ENCODE peak calls at places on chromosomes 2 and 18, in four cellular contexts. M is HepG2, A is GM12878, E is SK-N-SH. I is an unnamed sample.

GRCh38 chr2:69683170-69683971 is 39.8 kb upstream of the AAK1 start:
- DNase-seq in M (peak), A (no peak), E (peak), I (peak)

GRCh38 chr2:150472122-150472899 is 15.2 kb downstream of the RND3 start:
- DNase-seq in M (no peak), A (no peak), E (no peak), I (no peak)

GRCh38 chr18:61448316-61448715 is 115.1 kb downstream of the CDH20 start:
- DNase-seq in M (no peak), A (no peak), E (no peak), I (no peak)

GRCh38 chr2:40118622-40119021 is 333.3 kb downstream of the SLC8A1 start:
- DNase-seq in M (no peak), A (no peak), E (no peak), I (no peak)

GRCh38 chr2:145043399-145043834 is 523.5 kb upstream of the ZEB2 start:
- DNase-seq in M (no peak), A (no peak), E (peak), I (no peak)

GRCh38 chr2:102070058-102070642 is 72.4 kb upstream of the IL1R1 start:
- DNase-seq in M (peak), A (no peak), E (no peak), I (peak)

GRCh38 chr2:203586696-203587095 is 51.6 kb upstream of the RAPH1 start:
- DNase-seq in M (no peak), A (no peak), E (no peak), I (no peak)

GRCh38 chr18:26386002-26386401 is 159.8 kb downstream of the TAF4B start:
- DNase-seq in M (peak), A (no peak), E (no peak), I (no peak)

GRCh38 chr2:241125626-241126025 is 23.5 kb upstream of the MTERF4 start:
- DNase-seq in M (no peak), A (no peak), E (no peak), I (no peak)

GRCh38 chr2:64455545-64455944 is 1.6 kb downstream of the LGALSL start:
- DNase-seq in M (peak), A (no peak), E (peak), I (no peak)

GRCh38 chr2:39373403-39373802 is 63.7 kb downstream of the MAP4K3 start:
- DNase-seq in M (no peak), A (no peak), E (no peak), I (no peak)

GRCh38 chr2:227595797-227596196 is 2.9 kb upstream of the SCYGR2 start:
- DNase-seq in M (no peak), A (no peak), E (no peak), I (no peak)

GRCh38 chr18:13246121-13246520 is 27.6 kb downstream of the LDLRAD4 start:
- DNase-seq in M (no peak), A (no peak), E (no peak), I (no peak)

GRCh38 chr18:75223687-75224347 is 13.2 kb downstream of the TSHZ1 start:
- DNase-seq in M (peak), A (no peak), E (no peak), I (no peak)

GRCh38 chr2:76763276-76763675 is 758.9 kb downstream of the LRRTM4 start:
- DNase-seq in M (no peak), A (no peak), E (no peak), I (no peak)

GRCh38 chr2:224408676-224409075 is 6.8 kb upstream of the FAM124B start:
- DNase-seq in M (no peak), A (no peak), E (no peak), I (no peak)
- TF ChIP-seq MAX in M (no peak), A (no peak), E (no peak), I (no peak)

GRCh38 chr2:134736167-134736885 is 17.5 kb upstream of the TMEM163 start:
- DNase-seq in M (no peak), A (no peak), E (no peak), I (no peak)
- TF ChIP-seq NFIC in M (no peak), A (no peak), E (no peak), I (no peak)

DNA sequence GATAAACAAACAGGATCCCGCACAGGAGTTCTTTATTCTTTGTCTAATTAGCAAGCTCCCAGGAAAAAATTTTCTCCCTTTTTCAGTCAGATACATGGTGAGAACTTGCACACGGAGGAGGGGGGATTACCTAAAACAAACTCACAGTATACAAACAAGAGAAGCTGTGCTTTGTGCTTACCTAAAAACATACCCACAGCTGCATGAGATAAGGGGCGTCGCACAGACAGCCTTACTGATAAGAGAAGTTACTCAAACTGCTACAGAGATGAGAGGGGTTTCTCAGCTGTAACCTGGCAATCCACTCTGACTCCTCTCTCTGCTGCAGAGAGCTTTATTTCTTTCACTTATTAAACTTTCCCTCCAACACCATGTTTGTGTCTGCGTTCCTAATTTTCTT is 32.9 kb upstream of the ST3GAL5 start:
- DNase-seq in M (no peak), A (no peak), E (no peak), I (peak)
- H3K4me2 ChIP-seq in M (no peak), A (no peak), E (no peak), I (peak)

GRCh38 chr2:98936917-98937351 is 909 bp upstream of the CRACDL start:
- DNase-seq in M (no peak), A (no peak), E (peak), I (no peak)

GRCh38 chr2:98935777-98936132 is 270 bp downstream of the CRACDL start:
- DNase-seq in M (no peak), A (no peak), E (no peak), I (no peak)

GRCh38 chr2:98935111-98935770 is 784 bp downstream of the CRACDL start:
- DNase-seq in M (no peak), A (no peak), E (no peak), I (no peak)

GRCh38 chr2:98937906-98938305 is 1.9 kb upstream of the CRACDL start:
- DNase-seq in M (no peak), A (no peak), E (no peak), I (no peak)

GRCh38 chr2:98936133-98936916 is at the start of gene CRACDL:
- DNase-seq in M (no peak), A (no peak), E (peak), I (no peak)
- TF ChIP-seq MAX in M (no peak), A (no peak), E (no peak), I (no peak)